ENCODE peak calls at places on chromosome 21, in six cellular contexts. O, P, M, K, S and H are unnamed samples.

GRCh38 chr21:25560151-25560783 is 47.0 kb downstream of the MRPL39 start:
- DNase-seq in P (no peak), K (no peak), M (no peak), S (peak), O (no peak), H (no peak)

GRCh38 chr21:26710155-26710554 is 135.1 kb downstream of the ADAMTS1 start:
- DNase-seq in K (no peak), P (no peak), S (no peak), O (no peak), M (no peak), H (no peak)

GRCh38 chr21:36847189-36847588 is 119.3 kb downstream of the HLCS start:
- DNase-seq in O (no peak), S (no peak), K (no peak), M (no peak), P (no peak), H (peak)

GRCh38 chr21:39799178-39799577 is 54.2 kb downstream of the IGSF5 start:
- DNase-seq in K (peak), O (no peak), P (no peak), S (no peak), M (no peak), H (no peak)

GRCh38 chr21:45560106-45561021 is 18.1 kb upstream of the SLC19A1 start:
- DNase-seq in K (no peak), O (no peak), M (peak), P (no peak), S (peak), H (no peak)

GRCh38 chr21:16124397-16125130 is 394.8 kb downstream of the USP25 start:
- DNase-seq in O (no peak), P (no peak), S (no peak), M (no peak), K (no peak), H (peak)

GRCh38 chr21:46109251-46110221 is 11.6 kb downstream of the COL6A2 start:
- DNase-seq in M (peak), S (no peak), K (peak), P (no peak), O (peak), H (no peak)

GRCh38 chr21:32093758-32094463 is 184.9 kb downstream of the MIS18A start:
- DNase-seq in K (no peak), P (no peak), O (no peak), S (no peak), M (no peak), H (no peak)

GRCh38 chr21:17513214-17514123 is 626 bp downstream of the CXADR start:
- DNase-seq in S (peak), K (peak), O (peak), P (peak), M (peak), H (no peak)

GRCh38 chr21:26546698-26547097 is 26.4 kb downstream of the CYYR1 start:
- DNase-seq in K (peak), M (no peak), O (peak), S (peak), P (no peak), H (no peak)

GRCh38 chr21:39313042-39313456 is 383 bp downstream of the BRWD1 start:
- DNase-seq in O (no peak), M (no peak), K (no peak), S (no peak), P (peak), H (no peak)

GRCh38 chr21:45905196-45905595 is 76.4 kb upstream of the COL6A1 start:
- DNase-seq in O (peak), K (no peak), S (no peak), P (no peak), M (no peak), H (no peak)

GRCh38 chr21:14707265-14708020 is 161.3 kb upstream of the SAMSN1 start:
- DNase-seq in M (no peak), S (no peak), P (no peak), O (no peak), K (no peak), H (no peak)

GRCh38 chr21:14737278-14737677 is 191.2 kb upstream of the SAMSN1 start:
- DNase-seq in K (no peak), P (no peak), M (no peak), S (no peak), O (no peak), H (no peak)

GRCh38 chr21:37737996-37738395 is 178.3 kb downstream of the KCNJ6 start:
- DNase-seq in K (no peak), S (no peak), M (no peak), P (no peak), O (no peak), H (no peak)

GRCh38 chr21:45576838-45577737 is 34.8 kb upstream of the SLC19A1 start:
- DNase-seq in P (no peak), K (no peak), S (peak), O (peak), M (peak), H (no peak)

GRCh38 chr21:26070822-26071425 is 99.6 kb downstream of the APP start:
- DNase-seq in S (peak), O (peak), P (no peak), K (no peak), M (no peak), H (peak)

GRCh38 chr21:25350056-25350455 is 257.2 kb downstream of the MRPL39 start:
- DNase-seq in P (no peak), M (peak), K (no peak), S (no peak), O (no peak), H (no peak)

GRCh38 chr21:26842976-26843911 is 2.0 kb downstream of the ADAMTS1 start:
- DNase-seq in M (peak), P (peak), K (peak), S (peak), O (peak), H (peak)

GRCh38 chr21:36913247-36914169 is 53.0 kb downstream of the HLCS start:
- DNase-seq in M (no peak), P (no peak), S (no peak), O (no peak), K (no peak), H (no peak)

GRCh38 chr21:27101533-27101932 is 134.6 kb upstream of the ADAMTS5 start:
- DNase-seq in P (no peak), O (no peak), S (no peak), K (no peak), M (no peak), H (no peak)

GRCh38 chr21:39105341-39105765 is 77.9 kb downstream of the PSMG1 start:
- DNase-seq in O (no peak), M (peak), S (no peak), K (no peak), P (no peak), H (no peak)

GRCh38 chr21:37915516-37915915 is 741 bp downstream of the KCNJ6 start:
- DNase-seq in S (no peak), K (no peak), O (no peak), M (no peak), P (no peak), H (no peak)

GRCh38 chr21:20451051-20451450 is 547.2 kb upstream of the NCAM2 start:
- DNase-seq in K (no peak), S (no peak), M (no peak), P (no peak), O (no peak), H (no peak)

GRCh38 chr21:21007606-21008005 is 9.4 kb downstream of the NCAM2 start:
- DNase-seq in K (no peak), O (no peak), M (no peak), P (peak), S (no peak), H (no peak)

GRCh38 chr21:46079357-46080170 is 18.3 kb upstream of the COL6A2 start:
- DNase-seq in K (peak), S (peak), P (no peak), M (peak), O (peak), H (peak)

GRCh38 chr21:45393833-45394638 is 10.9 kb upstream of the COL18A1 start:
- DNase-seq in M (no peak), P (no peak), S (peak), O (no peak), K (no peak), H (no peak)

GRCh38 chr21:37365657-37366487 is 701 bp upstream of the DYRK1A start:
- DNase-seq in S (peak), O (peak), M (peak), P (peak), K (peak), H (no peak)

GRCh38 chr21:14243461-14243860 is 27.5 kb downstream of the RBM11 start:
- DNase-seq in O (no peak), K (no peak), M (no peak), P (no peak), S (no peak), H (no peak)

GRCh38 chr21:36235058-36235582 is 78.5 kb downstream of the DOP1B start:
- DNase-seq in P (peak), S (no peak), K (no peak), O (no peak), M (peak), H (no peak)

GRCh38 chr21:27693376-27693775 is 726.5 kb upstream of the ADAMTS5 start:
- DNase-seq in P (no peak), S (no peak), O (no peak), M (no peak), K (no peak), H (peak)

GRCh38 chr21:20253261-20253660 is 744.9 kb upstream of the NCAM2 start:
- DNase-seq in S (no peak), O (no peak), K (no peak), M (no peak), P (no peak), H (no peak)

GRCh38 chr21:16194851-16195251 is 465.1 kb downstream of the USP25 start:
- DNase-seq in K (no peak), O (no peak), P (no peak), S (no peak), M (no peak), H (no peak)

GRCh38 chr21:15241997-15242767 is 177.4 kb upstream of the NRIP1 start:
- DNase-seq in M (peak), S (no peak), P (no peak), K (no peak), O (no peak), H (no peak)

GRCh38 chr21:28906236-28906635 is 86.4 kb downstream of the LTN1 start:
- DNase-seq in M (no peak), S (no peak), O (no peak), K (no peak), P (no peak), H (no peak)

GRCh38 chr21:28906841-28907240 is 85.8 kb downstream of the LTN1 start:
- DNase-seq in M (no peak), K (no peak), S (no peak), O (no peak), P (no peak), H (no peak)

GRCh38 chr21:28913071-28913470 is 79.6 kb downstream of the LTN1 start:
- DNase-seq in P (no peak), M (no peak), O (no peak), K (no peak), S (no peak), H (no peak)

GRCh38 chr21:28908351-28908750 is 84.3 kb downstream of the LTN1 start:
- DNase-seq in S (no peak), M (peak), K (no peak), O (no peak), P (peak), H (no peak)

GRCh38 chr21:28910280-28910887 is 82.3 kb downstream of the LTN1 start:
- DNase-seq in O (no peak), K (no peak), P (no peak), M (no peak), S (no peak), H (no peak)
- TF ChIP-seq CTCF in O (no peak), K (no peak), P (no peak), M (no peak), S (no peak), H (no peak)

GRCh38 chr21:33760641-33761103 is 118.4 kb downstream of the ITSN1 start:
- DNase-seq in M (no peak), S (no peak), K (no peak), P (no peak), O (no peak), H (peak)

GRCh38 chr21:33767236-33767635 is 124.9 kb downstream of the ITSN1 start:
- DNase-seq in S (no peak), P (no peak), M (no peak), O (no peak), K (no peak), H (peak)

GRCh38 chr21:33762798-33763572 is 120.7 kb downstream of the ITSN1 start:
- DNase-seq in P (peak), S (no peak), O (no peak), K (no peak), M (no peak), H (peak)

GRCh38 chr21:33763573-33763881 is 121.2 kb downstream of the ITSN1 start:
- DNase-seq in K (no peak), M (no peak), S (no peak), O (no peak), P (no peak), H (no peak)

GRCh38 chr21:33761104-33762036 is 119.1 kb downstream of the ITSN1 start:
- DNase-seq in M (no peak), O (no peak), S (no peak), K (no peak), P (peak), H (peak)
- H3K4me3 ChIP-seq in M (no peak), O (no peak), S (no peak), K (peak), P (peak), H (no peak)

DNA sequence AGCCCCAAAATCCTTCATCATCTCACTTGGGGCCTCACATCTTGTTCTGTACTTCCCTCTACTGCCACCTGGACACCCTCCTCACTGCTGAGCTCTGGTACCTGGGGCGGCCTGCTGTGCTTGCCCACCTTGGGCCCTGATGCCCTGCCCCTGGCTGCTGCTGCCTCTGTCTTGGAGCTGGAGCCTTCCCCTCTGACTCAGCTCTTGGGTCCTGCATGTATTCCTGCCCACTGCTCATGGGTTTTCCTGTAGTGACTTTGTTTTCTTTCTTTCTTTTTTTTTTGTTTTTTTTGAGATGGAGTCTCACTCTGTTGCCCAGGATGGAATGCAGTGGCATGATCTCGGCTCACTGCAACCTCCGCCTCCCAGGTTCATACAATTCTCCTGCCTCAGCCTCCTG is 37.5 kb downstream of the TRAPPC10 start:
- DNase-seq in P (no peak), O (no peak), S (no peak), M (no peak), K (no peak), H (no peak)
- TF ChIP-seq CTCF in P (no peak), O (no peak), S (no peak), M (no peak), K (no peak), H (no peak)

GRCh38 chr21:34884346-34884929 is 164.7 kb downstream of the RUNX1 start:
- DNase-seq in P (no peak), O (no peak), K (no peak), S (no peak), M (no peak), H (no peak)
- H3K4me3 ChIP-seq in P (peak), O (peak), K (peak), S (peak), M (no peak), H (peak)

DNA sequence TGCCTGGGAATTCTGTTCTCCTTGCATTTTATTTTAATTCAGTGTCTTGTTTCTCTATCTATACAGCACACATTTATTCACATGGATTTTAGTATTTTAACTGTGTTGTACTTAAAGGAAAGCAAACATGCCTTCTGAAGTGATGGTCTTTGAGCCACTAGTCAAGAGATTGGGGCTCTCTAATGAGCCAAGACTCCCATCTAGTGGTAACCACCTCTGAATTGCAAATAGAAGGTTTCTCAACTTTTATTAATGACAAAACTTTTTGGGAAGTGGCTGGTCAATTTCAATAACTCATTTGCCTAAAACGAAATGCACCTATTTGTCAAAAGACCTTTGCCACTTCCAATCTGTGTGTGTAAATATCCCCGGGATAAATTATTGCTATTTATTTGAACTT is 199.6 kb downstream of the LTN1 start:
- DNase-seq in S (no peak), O (no peak), P (no peak), K (no peak), M (no peak), H (peak)
- TF ChIP-seq CTCF in S (peak), O (no peak), P (no peak), K (peak), M (peak), H (peak)

DNA sequence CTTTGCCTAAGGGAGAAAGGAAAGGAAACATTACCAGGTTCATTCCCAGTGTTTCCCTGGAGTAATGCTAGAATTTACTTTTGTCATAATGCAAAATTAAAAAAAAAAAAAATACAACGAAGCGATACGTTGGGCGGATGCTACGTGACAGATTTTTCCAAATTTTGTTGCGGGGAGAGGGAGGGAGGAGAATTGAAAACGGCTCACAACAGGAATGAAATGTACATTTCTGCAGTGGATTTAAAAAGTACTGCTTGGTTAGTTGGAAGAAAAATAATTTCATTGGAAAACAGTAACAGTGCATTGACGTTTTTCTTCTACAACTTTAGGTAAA is 157.5 kb downstream of the RUNX1 start:
- DNase-seq in M (no peak), P (no peak), K (no peak), S (no peak), O (no peak), H (no peak)
- H3K4me3 ChIP-seq in M (peak), P (no peak), K (no peak), S (peak), O (peak), H (peak)

GRCh38 chr21:41932576-41933258 is 21.1 kb downstream of the C2CD2 start:
- DNase-seq in O (peak), K (no peak), M (no peak), S (peak), P (peak), H (no peak)
- TF ChIP-seq CTCF in O (no peak), K (no peak), M (no peak), S (no peak), P (no peak), H (no peak)